ENCODE peak calls at places on chromosomes 5 and 9, in eight cellular contexts. A, X, T, O, S, Y, K and W are unnamed samples.

GRCh38 chr9:113042884-113043657 is 13.5 kb downstream of the ZFP37 start:
- DNase-seq in Y (no peak), K (no peak), T (no peak), S (no peak), A (no peak), X (no peak), O (no peak), W (no peak)

GRCh38 chr9:94005272-94005901 is 50.2 kb upstream of the BARX1 start:
- DNase-seq in O (no peak), S (no peak), X (no peak), Y (no peak), A (no peak), K (no peak), T (no peak), W (no peak)

GRCh38 chr5:103942587-103943186 is 380.1 kb upstream of the NUDT12 start:
- DNase-seq in O (no peak), A (no peak), S (no peak), K (no peak), Y (no peak), T (no peak), X (no peak), W (no peak)

GRCh38 chr9:91359734-91360470 is 1.8 kb downstream of the AUH start:
- DNase-seq in X (no peak), A (no peak), O (no peak), K (no peak), S (no peak), Y (no peak), T (no peak), W (no peak)

GRCh38 chr9:19409406-19410194 is 791 bp downstream of the ACER2 start:
- DNase-seq in A (no peak), S (no peak), K (no peak), X (peak; percentile 53), O (peak; percentile 15), T (no peak), Y (peak; percentile 83), W (no peak)

GRCh38 chr9:18596920-18597319 is 123.0 kb downstream of the ADAMTSL1 start:
- DNase-seq in A (no peak), X (no peak), T (no peak), O (no peak), S (peak; percentile 76), K (no peak), Y (no peak), W (no peak)

GRCh38 chr5:62649025-62649424 is 70.4 kb downstream of the LRRC70 start:
- DNase-seq in A (no peak), K (no peak), O (no peak), S (no peak), Y (no peak), T (no peak), X (no peak), W (no peak)

GRCh38 chr5:76273491-76273890 is 129.6 kb upstream of the IQGAP2 start:
- DNase-seq in S (no peak), Y (no peak), O (no peak), A (no peak), X (no peak), K (no peak), T (no peak), W (no peak)

GRCh38 chr5:171422902-171423663 is 3.6 kb downstream of the FGF18 start:
- DNase-seq in S (no peak), A (no peak), Y (no peak), X (no peak), O (no peak), K (no peak), T (no peak), W (no peak)